ENCODE peak calls at places on chromosomes 5 and 9, in ten cellular contexts. D is naive thymus-derived CD8-positive, alpha-beta T cell; B is GM04504; O is heart left ventricle; W is NCI-H1105; M is activated CD8-positive, alpha-beta memory T cell treated with anti-CD3 and anti-CD28 coated beads, Interleukin-2, amount 10 ng/mL, durations not matched to agents 7 days and 5 days; S is AG09319; C is amygdala; K is activated gamma-delta T cell treated with Interleukin-2 at 50 U/mL for 16 hours; L is choroid plexus epithelial cell. I is an unnamed sample.

GRCh38 chr5:25095261-25095660 is 450.5 kb upstream of the CDH10 start:
- DNase-seq in O (no peak), K (no peak), W (no peak), S (no peak), C (no peak), B (no peak), D (no peak), L (no peak), M (no peak), I (no peak)

GRCh38 chr5:173187054-173187743 is 42.9 kb downstream of the BNIP1 start:
- DNase-seq in M (no peak), O (no peak), K (no peak), B (no peak), D (peak), L (no peak), W (no peak), S (no peak), C (no peak), I (no peak)

GRCh38 chr5:101278917-101279316 is 375.8 kb upstream of the ST8SIA4 start:
- DNase-seq in C (no peak), B (no peak), D (no peak), K (no peak), L (no peak), S (no peak), M (no peak), O (no peak), W (no peak), I (no peak)

GRCh38 chr9:129806126-129806525 is 3.1 kb downstream of the TOR1B start:
- DNase-seq in L (no peak), K (no peak), M (no peak), D (no peak), O (no peak), S (no peak), C (no peak), W (no peak), B (no peak), I (no peak)

GRCh38 chr5:78751872-78752271 is 103.3 kb upstream of the LHFPL2 start:
- DNase-seq in M (no peak), S (no peak), K (no peak), B (no peak), O (no peak), C (no peak), W (no peak), L (peak), D (no peak), I (no peak)

GRCh38 chr5:90967443-90967842 is 408.8 kb downstream of the ADGRV1 start:
- DNase-seq in W (no peak), M (no peak), L (peak), S (no peak), K (no peak), B (no peak), C (no peak), O (no peak), D (no peak), I (no peak)

GRCh38 chr5:102815084-102815483 is 60.0 kb downstream of the PAM start:
- DNase-seq in K (no peak), S (no peak), W (no peak), C (no peak), O (no peak), B (no peak), D (no peak), M (no peak), L (no peak), I (no peak)

GRCh38 chr5:139690385-139691274 is 42.5 kb downstream of the CXXC5 start:
- DNase-seq in S (no peak), L (peak), O (peak), C (no peak), W (no peak), B (no peak), K (no peak), M (no peak), D (no peak), I (peak)

GRCh38 chr5:66694036-66694435 is 97.8 kb downstream of the MAST4 start:
- DNase-seq in B (no peak), C (no peak), W (no peak), K (no peak), S (no peak), O (no peak), M (no peak), L (no peak), D (no peak), I (no peak)

GRCh38 chr5:136638084-136638483 is 272.7 kb upstream of the TRPC7 start:
- DNase-seq in M (no peak), L (peak), O (no peak), C (no peak), W (no peak), K (no peak), D (no peak), S (no peak), B (no peak), I (no peak)

GRCh38 chr5:147439253-147439652 is 70.6 kb downstream of the DPYSL3 start:
- DNase-seq in D (no peak), S (no peak), K (no peak), W (no peak), L (peak), M (no peak), C (no peak), B (no peak), O (no peak), I (no peak)

GRCh38 chr9:92535940-92536850 is at the start of gene ECM2:
- DNase-seq in B (peak), D (no peak), W (no peak), M (no peak), K (no peak), C (no peak), O (peak), L (peak), S (peak), I (no peak)

GRCh38 chr5:87400305-87400899 is 12.3 kb downstream of the CCNH start:
- DNase-seq in O (no peak), S (no peak), L (peak), D (no peak), W (no peak), C (no peak), M (no peak), K (no peak), B (no peak), I (no peak)

GRCh38 chr5:127280494-127281220 is 9.9 kb upstream of the MEGF10 start:
- DNase-seq in D (no peak), O (no peak), K (no peak), C (no peak), W (no peak), B (no peak), L (peak), S (no peak), M (no peak), I (no peak)

GRCh38 chr9:76379494-76379893 is 14.7 kb downstream of the RFK start:
- DNase-seq in S (no peak), W (peak), C (no peak), L (peak), K (no peak), O (no peak), B (no peak), D (no peak), M (no peak), I (no peak)

GRCh38 chr9:90916147-90916734 is 114.6 kb downstream of the SYK start:
- DNase-seq in O (no peak), M (no peak), L (no peak), C (no peak), W (no peak), S (no peak), K (no peak), D (no peak), B (no peak), I (no peak)

GRCh38 chr5:132378580-132378979 is 9.1 kb downstream of the SLC22A5 start:
- DNase-seq in C (no peak), B (no peak), D (no peak), O (no peak), K (no peak), S (no peak), M (no peak), L (peak), W (no peak), I (no peak)

GRCh38 chr5:150513375-150514309 is 5.7 kb downstream of the NDST1 start:
- DNase-seq in W (peak), L (no peak), B (no peak), M (no peak), C (no peak), S (no peak), O (no peak), K (no peak), D (no peak), I (no peak)

GRCh38 chr9:29245351-29245750 is 1672.1 kb upstream of the C9orf72 start:
- DNase-seq in M (no peak), B (no peak), L (no peak), C (no peak), K (no peak), O (no peak), S (no peak), W (no peak), D (no peak), I (no peak)

GRCh38 chr9:111148390-111148993 is 110.2 kb upstream of the LPAR1 start:
- DNase-seq in C (no peak), S (peak), O (no peak), K (no peak), W (no peak), L (peak), M (no peak), B (no peak), D (no peak), I (no peak)

GRCh38 chr5:96809898-96810297 is 2.2 kb upstream of the ERAP1 start:
- DNase-seq in O (peak), W (no peak), C (no peak), M (no peak), L (no peak), K (peak), S (no peak), B (no peak), D (peak), I (no peak)

GRCh38 chr5:16539169-16539666 is 73.6 kb upstream of the ZNF622 start:
- DNase-seq in D (no peak), S (peak), C (no peak), B (peak), O (peak), W (no peak), M (no peak), L (peak), K (no peak), I (no peak)

GRCh38 chr5:61414806-61415205 is 82.7 kb downstream of the ZSWIM6 start:
- DNase-seq in S (no peak), M (no peak), C (no peak), K (no peak), D (no peak), W (no peak), B (no peak), O (no peak), L (no peak), I (no peak)

GRCh38 chr9:112239284-112239683 is 64.2 kb upstream of the SUSD1 start:
- DNase-seq in M (no peak), O (no peak), K (no peak), D (no peak), B (no peak), W (no peak), L (no peak), S (no peak), C (no peak), I (no peak)